ENCODE peak calls at places on chromosomes 11 and 22, in ten cellular contexts. N is HCT116, M is HepG2, T is breast epithelium, P is SK-N-MC, W is transverse colon, L is spleen, G is prostate gland, X is GM12878, I is stomach. D is an unnamed sample.

GRCh38 chr11:119793335-119793984 is 64.5 kb upstream of the NECTIN1 start:
- DNase-seq in N (no peak), M (no peak), T (no peak), P (no peak), W (no peak), L (peak; percentile 55), G (no peak), X (no peak), I (no peak), D (no peak)

GRCh38 chr22:50129121-50129734 is 39.4 kb downstream of the MOV10L1 start:
- DNase-seq in N (no peak), M (no peak), T (no peak), P (no peak), W (no peak), L (no peak), G (no peak), X (no peak), I (no peak), D (no peak)

GRCh38 chr22:24400726-24401596 is 26.4 kb upstream of the ADORA2A start:
- DNase-seq in N (no peak), M (no peak), T (no peak), P (no peak), W (no peak), L (no peak), G (no peak), X (peak; percentile 53), I (no peak), D (no peak)

GRCh38 chr11:57364851-57365660 is 15.9 kb downstream of the PRG3 start:
- DNase-seq in N (no peak), M (no peak), T (no peak), P (no peak), W (no peak), L (no peak), G (no peak), X (no peak), I (no peak), D (no peak)

GRCh38 chr22:18005201-18005926 is 19.0 kb downstream of the MICAL3 start:
- DNase-seq in N (no peak), M (no peak), T (no peak), P (no peak), W (no peak), L (no peak), G (no peak), X (no peak), I (no peak), D (no peak)

GRCh38 chr11:16791494-16791961 is 53.1 kb downstream of the C11orf58 start:
- DNase-seq in N (peak; percentile 62), M (peak; percentile 24), T (peak; percentile 48), P (no peak), W (no peak), L (peak; percentile 76), G (no peak), X (no peak), I (no peak), D (no peak)

GRCh38 chr11:22733433-22733832 is 67.0 kb downstream of the GAS2 start:
- DNase-seq in N (no peak), M (no peak), T (no peak), P (no peak), W (no peak), L (no peak), G (no peak), X (no peak), I (no peak), D (no peak)

GRCh38 chr11:86740628-86741488 is 59.5 kb upstream of the PRSS23 start:
- DNase-seq in N (peak; percentile 89), M (peak; percentile 78), T (peak; percentile 75), P (peak; percentile 47), W (peak; percentile 32), L (no peak), G (peak; percentile 46), X (no peak), I (no peak), D (no peak)

GRCh38 chr11:115941481-115941993 is 437.3 kb upstream of the CADM1 start:
- DNase-seq in N (no peak), M (no peak), T (peak; percentile 74), P (no peak), W (peak; percentile 22), L (no peak), G (no peak), X (no peak), I (no peak), D (no peak)

GRCh38 chr11:79236541-79236971 is 204.3 kb downstream of the TENM4 start:
- DNase-seq in N (no peak), M (no peak), T (peak; percentile 65), P (no peak), W (no peak), L (no peak), G (no peak), X (no peak), I (no peak), D (no peak)

GRCh38 chr11:65806972-65807371 is 20.1 kb downstream of the OVOL1 start:
- DNase-seq in N (no peak), M (no peak), T (no peak), P (no peak), W (no peak), L (no peak), G (no peak), X (no peak), I (no peak), D (no peak)

GRCh38 chr22:33842421-33843094 is 77.7 kb downstream of the LARGE1 start:
- DNase-seq in N (no peak), M (no peak), T (no peak), P (no peak), W (peak; percentile 41), L (no peak), G (no peak), X (no peak), I (no peak), D (no peak)

GRCh38 chr11:72305077-72305476 is 61.1 kb upstream of the PHOX2A start:
- DNase-seq in N (no peak), M (no peak), T (no peak), P (no peak), W (no peak), L (no peak), G (no peak), X (no peak), I (no peak), D (no peak)

GRCh38 chr11:125082611-125083311 is 19.7 kb downstream of the SLC37A2 start:
- DNase-seq in N (peak; percentile 37), M (peak; percentile 50), T (no peak), P (no peak), W (no peak), L (no peak), G (no peak), X (no peak), I (no peak), D (no peak)

GRCh38 chr22:37290737-37291136 is 8.4 kb downstream of the CYTH4 start:
- DNase-seq in N (no peak), M (no peak), T (no peak), P (no peak), W (no peak), L (peak; percentile 73), G (no peak), X (no peak), I (no peak), D (no peak)

GRCh38 chr11:112016088-112016764 is 9.0 kb upstream of the DLAT start:
- DNase-seq in N (no peak), M (no peak), T (no peak), P (no peak), W (no peak), L (no peak), G (no peak), X (no peak), I (no peak), D (no peak)

GRCh38 chr11:83306385-83307080 is 20.4 kb upstream of the CCDC90B start:
- DNase-seq in N (no peak), M (no peak), T (no peak), P (no peak), W (no peak), L (no peak), G (no peak), X (no peak), I (no peak), D (no peak)

GRCh38 chr11:74106125-74106524 is 64.7 kb downstream of the C2CD3 start:
- DNase-seq in N (no peak), M (no peak), T (no peak), P (no peak), W (no peak), L (no peak), G (no peak), X (no peak), I (no peak), D (no peak)

GRCh38 chr11:9565822-9566560 is 7.5 kb upstream of the WEE1 start:
- DNase-seq in N (peak; percentile 100), M (peak; percentile 99), T (peak; percentile 66), P (no peak), W (peak; percentile 53), L (no peak), G (peak; percentile 63), X (peak; percentile 84), I (peak; percentile 39), D (no peak)

GRCh38 chr11:67613960-67614715 is 7.4 kb downstream of the NDUFV1 start:
- DNase-seq in N (peak; percentile 15), M (no peak), T (peak; percentile 61), P (no peak), W (peak; percentile 77), L (peak; percentile 95), G (no peak), X (peak; percentile 88), I (peak; percentile 71), D (peak; percentile 85)
- TF ChIP-seq POLR2AphosphoS5 in N (no peak), M (peak; percentile 25), T (no peak), P (peak; percentile 54), W (no peak), L (peak; percentile 82), G (peak; percentile 29), X (peak; percentile 92), I (peak; percentile 79), D (peak; percentile 9)

GRCh38 chr11:75352417-75353206 is 1.2 kb upstream of the ARRB1 start:
- DNase-seq in N (no peak), M (no peak), T (no peak), P (no peak), W (peak; percentile 72), L (peak; percentile 93), G (no peak), X (no peak), I (peak; percentile 67), D (no peak)
- H3K27ac ChIP-seq in N (peak overlapping the region; percentile 79), M (peak overlapping the region; percentile 85), T (peak overlapping the region; percentile 99), P (no peak overlapping the region), W (peak overlapping the region; percentile 91), L (peak overlapping the region; percentile 95), G (peak overlapping the region; percentile 92), X (no peak overlapping the region), I (peak overlapping the region; percentile 97), D (peak overlapping the region; percentile 90)

GRCh38 chr11:12209096-12209495 is 98.7 kb downstream of the MICAL2 start:
- DNase-seq in N (no peak), M (no peak), T (no peak), P (no peak), W (no peak), L (no peak), G (no peak), X (no peak), I (no peak), D (no peak)
- TF ChIP-seq POLR2AphosphoS5 in N (no peak), M (no peak), T (no peak), P (no peak), W (no peak), L (no peak), G (no peak), X (no peak), I (no peak), D (no peak)

GRCh38 chr11:61446211-61446651 is 16.3 kb downstream of the SDHAF2 start:
- DNase-seq in N (peak; percentile 73), M (peak; percentile 78), T (peak; percentile 68), P (peak; percentile 76), W (peak; percentile 86), L (peak; percentile 88), G (peak; percentile 82), X (no peak), I (peak; percentile 88), D (peak; percentile 91)
- H3K27ac ChIP-seq in N (peak overlapping the region; percentile 15), M (no peak overlapping the region), T (peak overlapping the region; percentile 45), P (peak overlapping the region; percentile 80), W (peak overlapping the region; percentile 63), L (peak overlapping the region; percentile 10), G (peak overlapping the region; percentile 42), X (no peak overlapping the region), I (peak overlapping the region; percentile 81), D (no peak overlapping the region)